ENCODE peak calls at places on chromosome 22, in seven cellular contexts. W is HCT116, Z is H1, M is SK-N-SH, S is GM12878, Q is HepG2, R is K562. U is an unnamed sample.
A peak's percentile ranks its signal among the peaks of the same experiment; 100 is the strongest.

GRCh38 chr22:43273902-43274484 is 69.2 kb downstream of the SCUBE1 start:
- DNase-seq in R (peak; percentile 69), Z (peak; percentile 41), M (peak; percentile 78), W (peak; percentile 47), S (peak; percentile 13), Q (peak; percentile 47), U (peak; percentile 51)

GRCh38 chr22:42376721-42377177 is 55.5 kb downstream of the NFAM1 start:
- DNase-seq in R (peak; percentile 37), S (no peak), Z (no peak), W (no peak), Q (no peak), M (peak; percentile 81), U (peak; percentile 73)

GRCh38 chr22:17828502-17829080 is 54.3 kb upstream of the BID start:
- DNase-seq in R (no peak), W (no peak), Z (no peak), M (no peak), S (no peak), Q (no peak), U (no peak)

GRCh38 chr22:39997939-39998726 is 3.4 kb downstream of the FAM83F start:
- DNase-seq in S (no peak), M (peak; percentile 76), W (no peak), Q (no peak), Z (no peak), R (no peak), U (peak; percentile 57)

GRCh38 chr22:27720860-27721259 is 80.7 kb downstream of the MN1 start:
- DNase-seq in M (peak; percentile 57), Q (no peak), W (no peak), Z (no peak), S (no peak), R (no peak), U (no peak)

GRCh38 chr22:22148905-22149304 is 95.7 kb upstream of the VPREB1 start:
- DNase-seq in M (no peak), R (no peak), Z (no peak), S (no peak), W (no peak), Q (no peak), U (no peak)

GRCh38 chr22:22110548-22111266 is 128.1 kb upstream of the TOP3B start:
- DNase-seq in Z (no peak), W (peak; percentile 46), S (peak; percentile 93), M (peak; percentile 76), R (peak; percentile 94), Q (no peak), U (no peak)

GRCh38 chr22:39234867-39235687 is 9.7 kb downstream of the PDGFB start:
- DNase-seq in R (no peak), Q (no peak), W (no peak), M (no peak), S (no peak), Z (no peak), U (no peak)

GRCh38 chr22:38107692-38108515 is 2.6 kb downstream of the BAIAP2L2 start:
- DNase-seq in M (no peak), Z (no peak), R (no peak), Q (peak; percentile 93), W (no peak), S (no peak), U (no peak)

GRCh38 chr22:20904980-20905355 is 12.2 kb upstream of the CRKL start:
- DNase-seq in S (no peak), Z (no peak), W (no peak), M (no peak), Q (no peak), R (no peak), U (no peak)

GRCh38 chr22:38843201-38843715 is 570 bp downstream of the NPTXR start:
- DNase-seq in R (peak; percentile 52), S (no peak), Z (peak; percentile 47), Q (peak; percentile 39), M (peak; percentile 84), W (no peak), U (peak; percentile 43)

GRCh38 chr22:31876156-31877035 is 67.9 kb upstream of the YWHAH start:
- DNase-seq in W (no peak), S (no peak), Q (no peak), Z (no peak), M (peak; percentile 68), R (no peak), U (no peak)

GRCh38 chr22:37994049-37994448 is 9.7 kb upstream of the SOX10 start:
- DNase-seq in Z (no peak), S (no peak), R (no peak), Q (no peak), W (no peak), M (no peak), U (no peak)

GRCh38 chr22:47901911-47902310 is 1139.5 kb downstream of the TBC1D22A start:
- DNase-seq in S (no peak), Z (no peak), R (no peak), M (no peak), W (no peak), Q (no peak), U (peak; percentile 11)

GRCh38 chr22:48968201-48968959 is 859.3 kb downstream of the BRD1 start:
- DNase-seq in M (no peak), Z (no peak), R (no peak), S (no peak), Q (peak; percentile 23), W (peak; percentile 23), U (no peak)
- TF ChIP-seq YY1 in M (no peak), Z (no peak), R (no peak), S (no peak), Q (no peak), W (no peak), U (no peak)

GRCh38 chr22:29344137-29344536 is 28.6 kb upstream of the RASL10A start:
- DNase-seq in Z (no peak), S (no peak), M (peak; percentile 76), Q (peak; percentile 12), W (peak; percentile 86), R (no peak), U (no peak)

GRCh38 chr22:29342577-29343312 is 27.2 kb upstream of the RASL10A start:
- DNase-seq in Z (no peak), S (no peak), Q (peak; percentile 60), R (peak; percentile 17), W (no peak), M (peak; percentile 69), U (no peak)

GRCh38 chr22:29341849-29342127 is 26.3 kb upstream of the RASL10A start:
- DNase-seq in R (no peak), Q (no peak), Z (no peak), S (no peak), W (no peak), M (no peak), U (no peak)

GRCh38 chr22:29342177-29342576 is 26.7 kb upstream of the RASL10A start:
- DNase-seq in W (no peak), S (no peak), Q (peak; percentile 44), Z (no peak), M (no peak), R (no peak), U (no peak)

GRCh38 chr22:29343313-29343805 is 27.9 kb upstream of the RASL10A start:
- DNase-seq in W (no peak), S (no peak), Z (no peak), R (peak; percentile 14), M (peak; percentile 92), Q (no peak), U (no peak)
- H3K4me1 ChIP-seq in W (peaks cover 33% of the 10 kb centered on the region), S (no peaks in the 10 kb centered on the region), Z (no peaks in the 10 kb centered on the region), R (no peaks in the 10 kb centered on the region), M (peaks cover 56% of the 10 kb centered on the region), Q (peaks cover 32% of the 10 kb centered on the region), U (no peaks in the 10 kb centered on the region)

DNA sequence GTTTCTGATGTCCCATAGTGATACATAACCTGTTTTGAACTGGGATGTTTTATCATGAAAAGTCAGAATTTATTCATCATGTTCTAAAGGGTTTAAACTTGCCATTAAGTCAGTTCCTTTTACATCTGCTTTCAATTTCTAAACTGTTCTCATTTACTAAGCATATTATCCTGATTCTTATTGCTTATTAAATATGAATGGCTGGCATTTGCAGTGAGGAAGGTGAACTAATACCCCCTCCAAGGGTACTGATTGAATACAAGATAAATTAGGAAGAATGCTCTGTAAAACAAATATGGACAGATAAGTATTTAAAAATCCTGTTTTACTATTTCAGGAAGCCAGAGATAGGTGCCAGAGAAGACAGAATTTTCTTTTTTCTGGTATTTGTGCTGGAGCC is 70.8 kb upstream of the HORMAD2 start:
- DNase-seq in Z (no peak), R (no peak), W (no peak), Q (no peak), S (no peak), M (no peak), U (no peak)
- H3K36me3 ChIP-seq in Z (no peaks in the 10 kb centered on the region), R (peaks cover 40% of the 10 kb centered on the region), W (peaks cover 5% of the 10 kb centered on the region), Q (peaks cover 48% of the 10 kb centered on the region), S (peaks cover 3% of the 10 kb centered on the region), M (peaks cover 42% of the 10 kb centered on the region), U (peaks cover 46% of the 10 kb centered on the region)

GRCh38 chr22:36850682-36851081 is 10.1 kb upstream of the NCF4 start:
- DNase-seq in R (no peak), S (no peak), M (no peak), Q (no peak), Z (no peak), W (no peak), U (no peak)
- TF ChIP-seq YY1 in R (no peak), S (no peak), M (no peak), Q (no peak), Z (no peak), W (no peak), U (no peak)

DNA sequence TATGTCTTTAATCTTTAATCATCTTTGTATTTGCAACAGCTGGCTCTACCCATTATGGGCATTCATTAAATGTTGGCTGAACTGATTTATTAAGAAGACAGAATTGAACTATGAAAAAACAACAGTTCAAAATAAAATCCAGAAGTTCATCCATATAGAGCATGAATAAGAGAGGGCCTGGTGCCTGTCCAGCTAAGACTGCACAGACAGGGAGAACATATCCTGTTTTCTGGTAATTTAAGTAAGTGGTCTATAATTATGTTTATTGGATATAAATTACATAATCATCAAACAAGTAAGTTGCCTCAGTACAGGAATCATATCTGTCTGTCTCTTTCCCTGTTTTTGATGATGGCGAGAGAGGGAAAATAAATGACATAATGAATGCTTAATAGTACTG is 137.2 kb downstream of the RBFOX2 start:
- DNase-seq in W (no peak), Q (no peak), R (no peak), M (peak; percentile 56), S (no peak), Z (no peak), U (no peak)
- H3K4me1 ChIP-seq in W (peaks cover 9% of the 10 kb centered on the region), Q (peaks cover 9% of the 10 kb centered on the region), R (peaks cover 8% of the 10 kb centered on the region), M (peaks cover 59% of the 10 kb centered on the region), S (no peaks in the 10 kb centered on the region), Z (peaks cover 5% of the 10 kb centered on the region), U (no peaks in the 10 kb centered on the region)

DNA sequence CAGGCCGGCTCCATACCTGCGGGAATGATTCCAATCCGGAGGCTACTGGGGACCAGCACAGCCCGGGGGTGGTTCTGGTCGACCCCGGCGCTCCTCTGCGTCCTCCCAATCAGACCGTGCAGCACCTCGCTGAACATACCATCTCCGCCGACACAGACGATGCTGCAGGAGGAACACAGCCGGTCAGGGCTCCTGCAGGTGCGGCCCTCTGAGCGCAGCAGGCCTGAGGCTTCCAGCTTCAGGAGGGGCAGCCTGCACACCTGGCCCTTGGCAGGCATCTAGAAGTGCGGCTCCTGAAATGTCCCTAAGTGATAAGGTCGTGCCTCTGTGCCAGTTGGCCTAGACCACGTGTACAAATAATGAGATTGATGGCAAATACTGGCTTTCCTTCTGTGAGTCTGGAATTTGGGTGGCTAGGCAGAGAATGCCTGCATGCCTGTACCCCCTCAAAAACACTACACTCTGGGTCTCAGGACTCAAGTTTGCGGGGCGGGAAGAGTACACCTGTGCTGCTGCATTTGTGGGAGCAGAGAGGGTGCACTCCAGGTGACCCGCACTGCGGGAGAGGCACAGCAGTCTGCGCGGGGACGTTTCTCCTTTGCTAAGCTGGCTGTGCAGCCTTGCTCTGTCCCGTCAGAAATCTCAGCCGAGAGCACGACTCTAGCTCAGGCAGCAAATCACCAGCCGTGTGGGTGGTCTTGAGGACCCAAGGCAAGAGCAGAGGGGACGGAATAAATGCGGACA is 30.1 kb downstream of the CERK start:
- DNase-seq in S (no peak), Q (no peak), W (no peak), R (no peak), Z (no peak), M (no peak), U (no peak)
- H3K36me3 ChIP-seq in S (peaks cover 22% of the 10 kb centered on the region), Q (peaks cover 81% of the 10 kb centered on the region), W (peaks cover 16% of the 10 kb centered on the region), R (peaks cover 36% of the 10 kb centered on the region), Z (peaks cover 23% of the 10 kb centered on the region), M (peaks cover 67% of the 10 kb centered on the region), U (peaks cover 73% of the 10 kb centered on the region)

U was measured in NT2/D1.